ENCODE peak calls at places on chromosomes 12 and 14, in seven cellular contexts. One of them, this sample, is unnamed.

GRCh38 chr12:104344682-104345081 is 41.1 kb downstream of the EID3 start:
- DNase-seq in A549: no peak
- DNase-seq in activated CD4-positive, alpha-beta T cell treated with anti-CD3 and anti-CD28 coated beads, Interleukin-2, amount 50 U/mL, for 1 hour: no peak
- DNase-seq in activated CD8-positive, alpha-beta memory T cell treated with anti-CD3 and anti-CD28 coated beads, Interleukin-2, amount 50 U/mL, for 48 hours: no peak
- DNase-seq in left colon: no peak
- DNase-seq in SK-MEL-5: no peak
- DNase-seq in NCI-H1092: no peak
- DNase-seq in this sample: no peak

GRCh38 chr14:104298458-104298857 is 160.1 kb downstream of the KIF26A start:
- DNase-seq in A549: no peak
- DNase-seq in activated CD4-positive, alpha-beta T cell treated with anti-CD3 and anti-CD28 coated beads, Interleukin-2, amount 50 U/mL, for 1 hour: no peak
- DNase-seq in activated CD8-positive, alpha-beta memory T cell treated with anti-CD3 and anti-CD28 coated beads, Interleukin-2, amount 50 U/mL, for 48 hours: no peak
- DNase-seq in left colon: no peak
- DNase-seq in SK-MEL-5: no peak
- DNase-seq in NCI-H1092: no peak
- DNase-seq in this sample: no peak

GRCh38 chr12:131096681-131097181 is 143.0 kb downstream of the ADGRD1 start:
- DNase-seq in A549: no peak
- DNase-seq in activated CD4-positive, alpha-beta T cell treated with anti-CD3 and anti-CD28 coated beads, Interleukin-2, amount 50 U/mL, for 1 hour: no peak
- DNase-seq in activated CD8-positive, alpha-beta memory T cell treated with anti-CD3 and anti-CD28 coated beads, Interleukin-2, amount 50 U/mL, for 48 hours: peak; percentile 40
- DNase-seq in left colon: peak; percentile 16
- DNase-seq in SK-MEL-5: no peak
- DNase-seq in NCI-H1092: no peak
- DNase-seq in this sample: no peak

GRCh38 chr14:103418508-103418818 is 33.2 kb downstream of the MARK3 start:
- DNase-seq in A549: no peak
- DNase-seq in activated CD4-positive, alpha-beta T cell treated with anti-CD3 and anti-CD28 coated beads, Interleukin-2, amount 50 U/mL, for 1 hour: no peak
- DNase-seq in activated CD8-positive, alpha-beta memory T cell treated with anti-CD3 and anti-CD28 coated beads, Interleukin-2, amount 50 U/mL, for 48 hours: no peak
- DNase-seq in left colon: no peak
- DNase-seq in SK-MEL-5: peak; percentile 49
- DNase-seq in NCI-H1092: no peak
- DNase-seq in this sample: no peak

GRCh38 chr12:93849946-93850345 is 172.8 kb downstream of the CRADD start:
- DNase-seq in A549: no peak
- DNase-seq in activated CD4-positive, alpha-beta T cell treated with anti-CD3 and anti-CD28 coated beads, Interleukin-2, amount 50 U/mL, for 1 hour: no peak
- DNase-seq in activated CD8-positive, alpha-beta memory T cell treated with anti-CD3 and anti-CD28 coated beads, Interleukin-2, amount 50 U/mL, for 48 hours: no peak
- DNase-seq in left colon: no peak
- DNase-seq in SK-MEL-5: no peak
- DNase-seq in NCI-H1092: no peak
- DNase-seq in this sample: no peak

GRCh38 chr14:76955575-76956252 is 72.8 kb downstream of the IRF2BPL start:
- DNase-seq in A549: peak; percentile 60
- DNase-seq in activated CD4-positive, alpha-beta T cell treated with anti-CD3 and anti-CD28 coated beads, Interleukin-2, amount 50 U/mL, for 1 hour: peak; percentile 49
- DNase-seq in activated CD8-positive, alpha-beta memory T cell treated with anti-CD3 and anti-CD28 coated beads, Interleukin-2, amount 50 U/mL, for 48 hours: peak; percentile 77
- DNase-seq in left colon: peak; percentile 46
- DNase-seq in SK-MEL-5: peak; percentile 40
- DNase-seq in NCI-H1092: no peak
- DNase-seq in this sample: no peak

GRCh38 chr14:104820669-104821228 is 19.8 kb downstream of the ZBTB42 start:
- DNase-seq in A549: peak; percentile 82
- DNase-seq in activated CD4-positive, alpha-beta T cell treated with anti-CD3 and anti-CD28 coated beads, Interleukin-2, amount 50 U/mL, for 1 hour: no peak
- DNase-seq in activated CD8-positive, alpha-beta memory T cell treated with anti-CD3 and anti-CD28 coated beads, Interleukin-2, amount 50 U/mL, for 48 hours: no peak
- DNase-seq in left colon: peak; percentile 64
- DNase-seq in SK-MEL-5: peak; percentile 87
- DNase-seq in NCI-H1092: no peak
- DNase-seq in this sample: peak; percentile 70

GRCh38 chr12:82730832-82731497 is 44.3 kb downstream of the TMTC2 start:
- DNase-seq in A549: no peak
- DNase-seq in activated CD4-positive, alpha-beta T cell treated with anti-CD3 and anti-CD28 coated beads, Interleukin-2, amount 50 U/mL, for 1 hour: no peak
- DNase-seq in activated CD8-positive, alpha-beta memory T cell treated with anti-CD3 and anti-CD28 coated beads, Interleukin-2, amount 50 U/mL, for 48 hours: no peak
- DNase-seq in left colon: no peak
- DNase-seq in SK-MEL-5: no peak
- DNase-seq in NCI-H1092: no peak
- DNase-seq in this sample: no peak

GRCh38 chr14:38524636-38525403 is 268.9 kb upstream of the CLEC14A start:
- DNase-seq in A549: no peak
- DNase-seq in activated CD4-positive, alpha-beta T cell treated with anti-CD3 and anti-CD28 coated beads, Interleukin-2, amount 50 U/mL, for 1 hour: no peak
- DNase-seq in activated CD8-positive, alpha-beta memory T cell treated with anti-CD3 and anti-CD28 coated beads, Interleukin-2, amount 50 U/mL, for 48 hours: no peak
- DNase-seq in left colon: no peak
- DNase-seq in SK-MEL-5: no peak
- DNase-seq in NCI-H1092: no peak
- DNase-seq in this sample: no peak

GRCh38 chr14:32370720-32371119 is 41.6 kb downstream of the AKAP6 start:
- DNase-seq in A549: peak; percentile 15
- DNase-seq in activated CD4-positive, alpha-beta T cell treated with anti-CD3 and anti-CD28 coated beads, Interleukin-2, amount 50 U/mL, for 1 hour: no peak
- DNase-seq in activated CD8-positive, alpha-beta memory T cell treated with anti-CD3 and anti-CD28 coated beads, Interleukin-2, amount 50 U/mL, for 48 hours: no peak
- DNase-seq in left colon: no peak
- DNase-seq in SK-MEL-5: no peak
- DNase-seq in NCI-H1092: no peak
- DNase-seq in this sample: no peak

GRCh38 chr12:42299392-42300308 is 26.2 kb downstream of the ZCRB1 start:
- DNase-seq in A549: peak; percentile 49
- DNase-seq in activated CD4-positive, alpha-beta T cell treated with anti-CD3 and anti-CD28 coated beads, Interleukin-2, amount 50 U/mL, for 1 hour: peak; percentile 3
- DNase-seq in activated CD8-positive, alpha-beta memory T cell treated with anti-CD3 and anti-CD28 coated beads, Interleukin-2, amount 50 U/mL, for 48 hours: peak; percentile 72
- DNase-seq in left colon: no peak
- DNase-seq in SK-MEL-5: no peak
- DNase-seq in NCI-H1092: no peak
- DNase-seq in this sample: no peak

GRCh38 chr14:76113691-76114090 is 38.0 kb upstream of the GPATCH2L start:
- DNase-seq in A549: no peak
- DNase-seq in activated CD4-positive, alpha-beta T cell treated with anti-CD3 and anti-CD28 coated beads, Interleukin-2, amount 50 U/mL, for 1 hour: no peak
- DNase-seq in activated CD8-positive, alpha-beta memory T cell treated with anti-CD3 and anti-CD28 coated beads, Interleukin-2, amount 50 U/mL, for 48 hours: no peak
- DNase-seq in left colon: no peak
- DNase-seq in SK-MEL-5: no peak
- DNase-seq in NCI-H1092: no peak
- DNase-seq in this sample: no peak

GRCh38 chr14:105492051-105492965 is 1.3 kb downstream of the TEDC1 start:
- DNase-seq in A549: peak; percentile 20
- DNase-seq in activated CD4-positive, alpha-beta T cell treated with anti-CD3 and anti-CD28 coated beads, Interleukin-2, amount 50 U/mL, for 1 hour: no peak
- DNase-seq in activated CD8-positive, alpha-beta memory T cell treated with anti-CD3 and anti-CD28 coated beads, Interleukin-2, amount 50 U/mL, for 48 hours: no peak
- DNase-seq in left colon: peak; percentile 28
- DNase-seq in SK-MEL-5: no peak
- DNase-seq in NCI-H1092: no peak
- DNase-seq in this sample: no peak

GRCh38 chr12:60977966-60978365 is 1282.2 kb upstream of the USP15 start:
- DNase-seq in A549: no peak
- DNase-seq in activated CD4-positive, alpha-beta T cell treated with anti-CD3 and anti-CD28 coated beads, Interleukin-2, amount 50 U/mL, for 1 hour: no peak
- DNase-seq in activated CD8-positive, alpha-beta memory T cell treated with anti-CD3 and anti-CD28 coated beads, Interleukin-2, amount 50 U/mL, for 48 hours: no peak
- DNase-seq in left colon: no peak
- DNase-seq in SK-MEL-5: peak; percentile 51
- DNase-seq in NCI-H1092: no peak
- DNase-seq in this sample: peak; percentile 41

This sample was measured in HT-29.